ENCODE peak calls at places on chromosomes 2 and 18, in six cellular contexts. A is GM23248, H is OCI-LY7, M is A549, E is PC-3, N is astrocyte. V is an unnamed sample.
A peak's percentile ranks its signal among the peaks of the same experiment; 100 is the strongest.

GRCh38 chr2:66301073-66301766 is 133.7 kb upstream of the MEIS1 start:
- DNase-seq in A (peak; percentile 33), H (no peak), N (peak; percentile 17), M (no peak), E (no peak), V (no peak)

GRCh38 chr18:13649397-13650252 is 76.7 kb downstream of the FAM210A start:
- DNase-seq in H (no peak), M (no peak), N (no peak), A (no peak), E (no peak), V (peak; percentile 32)

GRCh38 chr2:95382686-95383634 is 19.5 kb upstream of the FAHD2A start:
- DNase-seq in H (no peak), A (no peak), E (no peak), M (no peak), N (no peak), V (no peak)

GRCh38 chr2:153940511-153940910 is 68.8 kb downstream of the GALNT13 start:
- DNase-seq in A (peak; percentile 33), H (no peak), E (peak; percentile 2), M (peak; percentile 7), N (peak; percentile 75), V (no peak)

GRCh38 chr2:15863494-15864175 is 76.7 kb upstream of the MYCN start:
- DNase-seq in N (no peak), H (no peak), M (no peak), A (no peak), E (no peak), V (no peak)

GRCh38 chr18:12256946-12257345 is 2.8 kb downstream of the CIDEA start:
- DNase-seq in M (no peak), E (peak; percentile 61), A (peak; percentile 54), N (no peak), H (no peak), V (no peak)

GRCh38 chr18:8515142-8515865 is 93.9 kb upstream of the RAB12 start:
- DNase-seq in N (no peak), M (no peak), A (no peak), E (no peak), H (no peak), V (no peak)

GRCh38 chr18:49728542-49728941 is 84.8 kb downstream of the ACAA2 start:
- DNase-seq in H (peak; percentile 14), N (no peak), M (peak; percentile 35), A (peak; percentile 66), E (peak; percentile 41), V (peak; percentile 64)

DNA sequence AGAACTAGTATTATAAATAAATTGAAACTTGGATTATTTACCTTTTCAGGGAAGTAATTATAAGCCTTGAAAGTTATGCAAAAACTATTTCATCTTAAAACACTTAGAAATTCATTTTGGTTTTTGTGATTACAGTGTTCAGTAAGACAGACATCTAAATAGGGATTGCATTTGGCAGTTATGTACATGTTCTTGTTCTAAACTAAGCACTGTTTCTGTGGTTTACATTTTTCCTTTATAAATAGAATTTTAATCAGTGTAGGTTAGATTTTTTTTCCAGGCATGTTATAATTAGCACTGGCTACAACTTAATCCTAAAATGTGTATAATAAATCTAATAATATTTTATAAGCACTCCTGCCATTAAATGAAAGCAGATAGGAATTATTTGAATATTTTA is 35.0 kb downstream of the LCLAT1 start:
- DNase-seq in N (no peak), H (no peak), E (no peak), A (no peak), M (no peak), V (no peak)
- H3K4me2 ChIP-seq in N (no peak overlapping the region), H (no peak overlapping the region), E (no peak overlapping the region), A (no peak overlapping the region), M (no peak overlapping the region), V (no peak overlapping the region)

DNA sequence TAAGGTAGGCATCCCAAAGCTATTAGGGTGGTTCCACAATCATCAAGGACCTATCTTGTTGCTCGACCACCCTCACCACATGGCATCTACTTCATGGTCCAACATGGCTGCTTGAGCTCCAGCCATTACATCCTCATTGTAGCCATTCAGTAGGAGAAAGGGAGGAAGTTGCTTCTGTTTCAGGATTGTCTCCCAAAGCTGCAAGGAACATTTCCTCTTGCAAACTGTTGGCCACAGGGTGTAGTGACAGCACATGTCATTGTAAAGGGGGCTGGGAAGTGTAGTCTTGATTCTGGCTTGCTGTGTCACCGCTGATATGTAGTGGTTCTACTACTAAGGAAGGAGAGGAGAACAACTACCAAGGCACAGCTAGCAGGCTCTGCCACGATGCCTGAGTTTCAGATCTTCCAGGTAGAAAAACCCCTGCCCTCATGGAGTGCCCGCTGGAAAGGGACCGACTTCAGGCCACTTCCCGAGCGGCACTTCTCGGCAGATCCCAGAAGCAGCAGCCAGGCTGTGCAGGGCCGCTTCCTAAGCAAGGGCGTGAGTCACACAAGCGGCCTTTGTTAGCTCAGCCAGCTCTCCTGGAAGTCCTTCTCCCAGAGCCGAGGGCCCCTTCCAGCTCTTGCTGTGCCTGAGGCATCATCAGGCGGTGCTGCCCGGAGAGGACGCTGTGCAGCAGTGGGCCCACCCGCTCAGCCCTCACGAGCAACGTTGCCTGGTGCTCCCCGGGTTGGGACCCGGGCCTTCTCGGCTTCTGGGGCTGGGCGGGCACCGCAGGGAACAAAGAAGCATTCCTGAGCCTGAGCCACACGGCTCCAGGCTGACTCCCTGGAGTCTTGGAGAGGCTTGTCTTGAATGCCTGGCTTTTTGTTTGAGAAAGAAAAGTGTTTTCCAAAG is 58.2 kb downstream of the HS6ST1 start:
- DNase-seq in N (peak; percentile 92), E (peak; percentile 32), H (no peak), A (peak; percentile 98), M (peak; percentile 21), V (peak; percentile 95)
- H3K4me2 ChIP-seq in N (peak overlapping the region; percentile 61), E (no peak overlapping the region), H (no peak overlapping the region), A (peak overlapping the region; percentile 27), M (no peak overlapping the region), V (peak overlapping the region; percentile 69)

GRCh38 chr2:183035298-183035953 is 2.8 kb downstream of the NCKAP1 start:
- DNase-seq in A (peak; percentile 88), H (no peak), M (peak; percentile 2), N (peak; percentile 85), E (peak; percentile 62), V (peak; percentile 57)

GRCh38 chr2:183034806-183035205 is 3.5 kb downstream of the NCKAP1 start:
- DNase-seq in N (peak; percentile 74), E (no peak), M (no peak), H (no peak), A (peak; percentile 60), V (no peak)

GRCh38 chr2:183029219-183029618 is 9.0 kb downstream of the NCKAP1 start:
- DNase-seq in H (no peak), E (no peak), A (peak; percentile 30), N (peak; percentile 27), M (no peak), V (no peak)

GRCh38 chr2:183033951-183034350 is 4.3 kb downstream of the NCKAP1 start:
- DNase-seq in N (no peak), H (no peak), A (no peak), M (no peak), E (no peak), V (no peak)

DNA sequence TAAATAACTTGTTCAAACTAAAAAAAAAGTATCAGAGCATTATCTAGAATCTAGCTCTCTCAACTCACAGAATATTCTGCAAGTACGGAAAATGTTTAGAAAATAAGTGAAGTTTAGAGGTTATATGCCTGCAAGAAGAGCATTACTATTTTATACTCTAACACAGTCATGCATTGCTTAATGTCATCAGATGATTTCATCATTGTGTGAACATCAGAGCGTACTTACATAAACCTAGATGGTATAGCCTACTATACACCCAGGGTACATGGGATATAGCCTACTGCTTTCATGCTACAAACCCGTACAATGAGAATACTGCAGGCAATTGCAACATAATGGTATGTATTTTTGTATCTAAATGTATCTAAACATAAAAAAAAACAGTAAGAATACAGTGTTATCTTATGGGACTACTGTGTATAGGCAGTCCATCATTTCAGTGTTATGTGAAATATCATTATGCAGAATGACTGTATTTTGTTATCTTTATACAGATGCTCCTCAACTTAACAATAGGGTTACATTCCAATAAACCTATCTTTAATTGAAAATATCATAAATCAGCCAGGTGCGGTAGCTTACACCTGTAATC is 6.0 kb downstream of the NCKAP1 start:
- DNase-seq in N (no peak), E (no peak), M (peak; percentile 29), A (peak; percentile 48), H (no peak), V (no peak)
- H3K4me2 ChIP-seq in N (no peak overlapping the region), E (no peak overlapping the region), M (peak overlapping the region; percentile 97), A (peak overlapping the region; percentile 44), H (no peak overlapping the region), V (no peak overlapping the region)

DNA sequence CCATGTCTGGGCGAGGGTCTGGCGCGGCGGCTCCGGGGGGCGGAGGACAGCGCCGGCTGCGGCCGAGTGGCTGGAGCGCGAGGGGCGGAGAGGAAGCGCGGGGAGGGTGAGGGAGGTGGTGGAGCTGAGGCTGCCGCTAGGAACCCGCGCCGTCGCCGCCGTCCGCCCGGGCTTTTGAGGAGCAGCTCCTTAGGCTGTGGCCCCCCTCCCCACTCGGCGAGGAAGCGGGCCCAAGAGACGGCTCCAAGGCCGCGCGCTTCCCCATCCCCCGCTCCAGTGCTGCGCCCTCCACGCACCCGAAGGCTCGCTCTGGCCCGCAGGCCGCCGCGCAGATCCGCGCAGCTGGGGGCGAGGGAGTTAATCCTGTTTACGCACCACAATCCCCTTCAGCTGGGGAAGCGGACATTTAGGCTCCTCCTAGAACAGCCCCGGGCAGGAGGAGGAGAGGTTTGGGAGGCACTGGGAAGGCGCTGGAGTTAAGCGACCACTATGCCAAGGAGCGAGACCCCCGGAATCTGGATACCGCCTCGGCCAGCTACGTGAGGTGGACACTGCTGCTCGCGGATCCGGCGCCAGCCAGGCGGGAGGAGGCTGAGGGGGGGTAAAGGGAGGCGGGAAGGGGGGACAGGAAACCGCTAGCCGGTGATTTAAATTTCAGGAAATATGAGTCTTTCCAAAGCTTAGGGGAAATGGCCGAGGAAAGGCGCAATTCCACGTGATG is at the start of gene CNRIP1:
- DNase-seq in M (peak; percentile 49), H (no peak), A (peak; percentile 88), E (peak; percentile 16), N (peak; percentile 69), V (peak; percentile 93)
- H3K4me2 ChIP-seq in M (peak within 1 kb of the TSS; percentile 74), H (no peak within 1 kb of the TSS), A (peak within 1 kb of the TSS; percentile 96), E (peak within 1 kb of the TSS; percentile 95), N (peak within 1 kb of the TSS; percentile 91), V (peak within 1 kb of the TSS; percentile 92)

DNA sequence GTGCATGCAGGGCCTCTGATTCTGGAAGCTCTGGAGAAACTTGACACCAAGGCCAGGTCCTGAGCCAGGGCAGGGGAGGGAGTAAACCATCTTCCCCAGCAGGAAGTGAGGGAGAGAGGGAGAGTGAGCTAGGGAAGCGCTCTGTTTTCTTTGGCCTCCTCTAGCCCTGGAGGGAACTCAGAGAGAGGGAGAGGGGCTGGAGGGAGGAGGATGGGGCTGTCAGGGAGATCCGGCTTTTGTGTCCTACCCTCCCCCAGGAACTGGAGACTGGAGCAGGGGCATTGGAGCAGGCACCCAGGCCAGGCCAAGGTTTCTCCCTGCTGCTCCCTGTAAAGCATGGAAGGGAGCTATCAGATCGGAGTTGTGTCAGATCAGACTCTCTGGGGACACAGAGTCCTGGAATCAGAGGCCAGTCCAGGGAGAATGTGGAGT is 22.7 kb upstream of the PKDCC start:
- DNase-seq in N (peak; percentile 79), M (no peak), H (no peak), E (no peak), A (peak; percentile 56), V (peak; percentile 83)
- H3K4me2 ChIP-seq in N (peak overlapping the region; percentile 57), M (no peak overlapping the region), H (no peak overlapping the region), E (no peak overlapping the region), A (peak overlapping the region; percentile 14), V (peak overlapping the region; percentile 63)

V was measured in osteoblast.